ENCODE peak calls at places on chromosome 13, in eight cellular contexts. Y is endothelial cell, O is ovary, V is colonic mucosa, S is nephron progenitor cell, G is upper lobe of right lung, D is ascending aorta, W is GM12864. A is an unnamed sample.
A peak's percentile ranks its signal among the peaks of the same experiment; 100 is the strongest.

GRCh38 chr13:28171266-28171665 is 32.9 kb downstream of the PAN3 start:
- DNase-seq in S (no peak), V (no peak), O (no peak), D (no peak), G (no peak), W (no peak), Y (no peak), A (no peak)

GRCh38 chr13:28467034-28467433 is 27.9 kb downstream of the FLT1 start:
- DNase-seq in Y (no peak), W (no peak), O (no peak), G (no peak), V (no peak), S (no peak), D (no peak), A (no peak)

GRCh38 chr13:91946498-91947070 is 548.2 kb downstream of the GPC5 start:
- DNase-seq in O (no peak), D (no peak), G (no peak), Y (peak; percentile 12), W (no peak), V (no peak), S (peak; percentile 15), A (peak; percentile 5)

GRCh38 chr13:110788778-110789177 is 75.3 kb downstream of the ING1 start:
- DNase-seq in S (no peak), V (no peak), D (no peak), G (no peak), O (no peak), Y (no peak), W (no peak), A (no peak)

GRCh38 chr13:49210669-49211068 is 9.5 kb upstream of the MLNR start:
- DNase-seq in D (no peak), Y (no peak), G (no peak), O (no peak), S (no peak), W (no peak), V (no peak), A (no peak)

GRCh38 chr13:111241006-111241755 is 79.3 kb upstream of the TEX29 start:
- DNase-seq in D (no peak), O (no peak), V (no peak), S (no peak), G (no peak), Y (no peak), W (no peak), A (no peak)

GRCh38 chr13:28704919-28705318 is 13.9 kb downstream of the SLC46A3 start:
- DNase-seq in D (no peak), W (no peak), Y (no peak), O (no peak), V (no peak), S (no peak), G (no peak), A (no peak)

GRCh38 chr13:102710261-102710679 is 15.4 kb upstream of the METTL21C start:
- DNase-seq in W (no peak), O (no peak), G (no peak), Y (no peak), V (no peak), S (no peak), D (no peak), A (no peak)

GRCh38 chr13:77480071-77480470 is 55.4 kb upstream of the SCEL start:
- DNase-seq in Y (no peak), G (no peak), D (no peak), V (no peak), S (peak; percentile 16), W (no peak), O (no peak), A (no peak)

GRCh38 chr13:39144941-39145533 is 106.8 kb downstream of the NHLRC3 start:
- DNase-seq in V (peak; percentile 52), Y (peak; percentile 57), O (peak; percentile 74), W (peak; percentile 8), S (peak; percentile 56), D (no peak), G (no peak), A (peak; percentile 24)

GRCh38 chr13:109389456-109389855 is 396.9 kb downstream of the IRS2 start:
- DNase-seq in D (no peak), Y (no peak), O (no peak), G (no peak), V (no peak), W (no peak), S (no peak), A (no peak)

GRCh38 chr13:107095876-107096275 is 527.9 kb upstream of the ARGLU1 start:
- DNase-seq in G (no peak), S (no peak), V (no peak), O (no peak), W (no peak), Y (no peak), D (no peak), A (no peak)

GRCh38 chr13:103469771-103470170 is 403.6 kb upstream of the SLC10A2 start:
- DNase-seq in S (no peak), D (no peak), Y (no peak), V (no peak), W (no peak), G (no peak), O (no peak), A (no peak)

GRCh38 chr13:75461314-75461713 is 20.7 kb downstream of the TBC1D4 start:
- DNase-seq in O (no peak), W (no peak), G (no peak), D (no peak), S (no peak), Y (no peak), V (no peak), A (no peak)

GRCh38 chr13:47598340-47598911 is 402.6 kb downstream of the SUCLA2 start:
- DNase-seq in Y (no peak), W (no peak), D (no peak), G (no peak), S (no peak), V (no peak), O (no peak), A (no peak)
- TF ChIP-seq CTCF in Y (peak; percentile 47), W (no peak), D (peak; percentile 35), G (peak; percentile 18), S (no peak), V (no peak), O (no peak), A (no peak)

GRCh38 chr13:27170221-27170520 is 1.4 kb downstream of the USP12 start:
- DNase-seq in Y (no peak), D (no peak), W (no peak), V (no peak), O (no peak), S (no peak), G (no peak), A (no peak)

GRCh38 chr13:27171830-27172494 is 351 bp upstream of the USP12 start:
- DNase-seq in V (peak; percentile 92), O (peak; percentile 85), G (peak; percentile 98), D (peak; percentile 66), Y (peak; percentile 96), W (no peak), S (peak; percentile 94), A (no peak)

GRCh38 chr13:27171244-27171829 is at the start of gene USP12:
- DNase-seq in V (no peak), O (no peak), W (no peak), S (peak; percentile 77), Y (no peak), D (no peak), G (peak; percentile 77), A (no peak)

GRCh38 chr13:27168870-27169525 is 2.6 kb downstream of the USP12 start:
- DNase-seq in S (no peak), V (peak; percentile 64), D (no peak), W (no peak), O (no peak), Y (no peak), G (no peak), A (no peak)

DNA sequence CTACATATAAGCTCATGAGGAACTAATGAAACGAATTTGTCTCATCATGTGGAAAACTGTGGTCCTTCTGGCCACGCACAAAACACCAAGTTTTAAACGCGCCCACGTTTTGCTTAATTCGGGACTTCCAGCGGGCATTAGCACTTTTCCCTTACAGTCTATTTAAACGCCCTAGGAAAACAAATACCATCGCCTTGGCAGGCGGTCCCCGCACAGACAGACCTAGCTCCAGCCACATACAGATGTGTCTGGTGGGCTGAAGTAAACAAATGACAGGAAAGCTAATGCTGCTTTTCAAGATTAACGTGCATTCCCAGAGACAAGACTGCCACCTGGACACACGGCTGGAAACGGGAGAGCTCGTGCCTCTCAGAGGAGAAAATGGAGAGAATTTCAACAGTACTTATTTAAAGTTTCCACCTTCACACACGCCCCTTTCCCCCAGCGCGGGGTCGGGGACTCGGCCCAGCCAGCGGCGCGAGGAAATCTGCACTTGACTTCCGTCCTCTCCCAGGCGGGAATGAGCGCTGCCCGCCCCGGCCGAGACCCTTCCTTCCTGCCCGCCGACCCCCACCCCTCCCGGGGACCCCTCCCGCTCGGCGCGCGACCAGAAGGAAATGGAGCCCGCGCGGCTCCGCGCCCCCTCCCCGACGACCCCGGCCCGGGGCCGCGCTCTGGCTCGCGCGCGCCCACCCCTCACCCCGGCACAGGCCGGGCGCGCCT is 929 bp downstream of the USP12 start:
- DNase-seq in Y (peak; percentile 80), O (peak; percentile 52), V (peak; percentile 50), S (peak; percentile 82), G (peak; percentile 78), W (no peak), D (no peak), A (no peak)
- TF ChIP-seq CTCF in Y (no peak), O (no peak), V (no peak), S (no peak), G (no peak), W (no peak), D (no peak), A (no peak)

DNA sequence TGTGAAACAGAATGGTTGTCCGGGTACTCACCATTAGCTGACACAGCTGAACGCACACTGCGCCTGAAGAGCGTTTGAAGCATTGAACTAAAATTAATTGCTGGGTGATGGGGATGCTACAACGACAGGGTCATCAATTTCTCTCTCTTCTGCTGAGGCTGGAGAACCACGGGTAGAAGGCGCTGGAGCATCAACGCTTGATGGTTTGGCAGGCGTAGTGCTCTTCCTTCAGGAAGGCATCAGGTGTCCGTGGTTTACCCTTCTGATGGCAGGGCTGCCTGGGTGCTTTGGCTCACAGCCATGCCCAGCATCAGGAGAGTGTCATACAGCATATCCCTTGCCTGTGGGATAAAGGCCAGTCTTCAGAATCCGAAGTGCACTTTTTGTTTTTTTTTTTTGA is 46.9 kb upstream of the UBE2L5 start:
- DNase-seq in G (no peak), D (no peak), V (no peak), W (no peak), O (no peak), Y (no peak), S (no peak), A (no peak)
- TF ChIP-seq CTCF in G (no peak), D (no peak), V (no peak), W (no peak), O (no peak), Y (no peak), S (no peak), A (no peak)

GRCh38 chr13:99660101-99660500 is 158.8 kb downstream of the TM9SF2 start:
- DNase-seq in O (no peak), G (no peak), S (no peak), Y (no peak), V (no peak), D (no peak), W (no peak), A (no peak)

GRCh38 chr13:99663185-99663825 is 162.0 kb downstream of the TM9SF2 start:
- DNase-seq in S (no peak), D (no peak), V (no peak), W (no peak), O (no peak), G (no peak), Y (no peak), A (no peak)

GRCh38 chr13:99663908-99664307 is 162.6 kb downstream of the TM9SF2 start:
- DNase-seq in Y (no peak), D (no peak), O (no peak), W (no peak), S (no peak), V (no peak), G (no peak), A (no peak)

GRCh38 chr13:99662678-99663077 is 161.4 kb downstream of the TM9SF2 start:
- DNase-seq in O (no peak), V (no peak), S (no peak), D (no peak), W (no peak), G (no peak), Y (no peak), A (no peak)

GRCh38 chr13:99661791-99662190 is 160.5 kb downstream of the TM9SF2 start:
- DNase-seq in G (no peak), O (no peak), V (no peak), W (no peak), Y (no peak), D (no peak), S (peak; percentile 25), A (no peak)
- TF ChIP-seq CTCF in G (no peak), O (no peak), V (no peak), W (no peak), Y (no peak), D (no peak), S (no peak), A (no peak)

A was measured in Panc1.